ENCODE peak calls at places on chromosomes 13 and 19, in six cellular contexts. S, Y, F, U, D and P are unnamed samples.

GRCh38 chr13:114141261-114141996 is 9.0 kb upstream of the RASA3 start:
- DNase-seq in U (no peak), S (no peak), Y (no peak), D (no peak), F (no peak), P (no peak)

GRCh38 chr19:41323430-41324125 is 13.6 kb downstream of the CCDC97 start:
- DNase-seq in S (peak; percentile 93), F (peak; percentile 87), D (no peak), U (peak; percentile 92), Y (no peak), P (peak; percentile 98)

GRCh38 chr19:5314012-5314906 is 26.4 kb downstream of the PTPRS start:
- DNase-seq in D (no peak), U (no peak), F (peak; percentile 70), S (peak; percentile 63), Y (no peak), P (peak; percentile 16)

GRCh38 chr13:60787083-60787482 is 390.1 kb downstream of the TDRD3 start:
- DNase-seq in S (no peak), F (no peak), U (no peak), D (no peak), Y (no peak), P (no peak)

GRCh38 chr13:20043207-20043925 is 84.8 kb downstream of the ZMYM2 start:
- DNase-seq in F (no peak), U (no peak), S (no peak), D (no peak), Y (no peak), P (no peak)

GRCh38 chr13:49585220-49586157 is at the start of gene RCBTB1:
- DNase-seq in F (peak; percentile 52), Y (peak; percentile 94), D (no peak), U (peak; percentile 85), S (peak; percentile 69), P (peak; percentile 45)

GRCh38 chr19:14505488-14506239 is 9.7 kb upstream of the GIPC1 start:
- DNase-seq in Y (peak; percentile 90), F (peak; percentile 64), D (no peak), S (peak; percentile 68), U (peak; percentile 80), P (peak; percentile 76)

GRCh38 chr19:4575978-4576933 is 16.8 kb upstream of the SEMA6B start:
- DNase-seq in F (peak; percentile 61), D (no peak), Y (peak; percentile 75), U (peak; percentile 81), S (peak; percentile 72), P (peak; percentile 27)

GRCh38 chr19:1049106-1049505 is 9.2 kb downstream of the ABCA7 start:
- DNase-seq in U (no peak), S (no peak), F (no peak), D (no peak), Y (no peak), P (no peak)

GRCh38 chr19:2312819-2313501 is 5.0 kb upstream of the LINGO3 start:
- DNase-seq in S (no peak), F (no peak), D (no peak), Y (no peak), U (no peak), P (no peak)

GRCh38 chr13:60146491-60146890 is 17.2 kb downstream of the DIAPH3 start:
- DNase-seq in F (no peak), D (no peak), U (no peak), Y (no peak), S (no peak), P (peak; percentile 49)

GRCh38 chr19:13986348-13986904 is 19.7 kb downstream of the RFX1 start:
- DNase-seq in F (no peak), D (peak; percentile 93), U (no peak), Y (no peak), S (no peak), P (peak; percentile 72)

GRCh38 chr19:8017808-8018207 is 12.4 kb upstream of the ELAVL1 start:
- DNase-seq in D (no peak), F (peak; percentile 45), U (peak; percentile 66), Y (peak; percentile 48), S (no peak), P (no peak)

GRCh38 chr13:110218601-110219201 is 88.3 kb downstream of the COL4A1 start:
- DNase-seq in F (no peak), U (no peak), Y (no peak), S (no peak), D (no peak), P (no peak)

GRCh38 chr19:58261968-58262921 is 16.5 kb upstream of the ZNF8 start:
- DNase-seq in U (no peak), D (no peak), S (no peak), Y (no peak), F (no peak), P (no peak)

GRCh38 chr13:60370343-60370742 is 26.7 kb upstream of the TDRD3 start:
- DNase-seq in U (no peak), F (no peak), S (no peak), D (no peak), Y (no peak), P (no peak)

GRCh38 chr13:51154029-51154555 is 43.0 kb upstream of the C13orf42 start:
- DNase-seq in S (no peak), F (no peak), U (peak; percentile 9), D (no peak), Y (no peak), P (peak; percentile 30)

GRCh38 chr19:46924874-46925547 is 64.2 kb downstream of the ARHGAP35 start:
- DNase-seq in S (peak; percentile 40), U (peak; percentile 66), D (no peak), Y (no peak), F (no peak), P (no peak)
- TF ChIP-seq BHLHE40 in S (no peak), U (no peak), D (no peak), Y (no peak), F (no peak), P (no peak)

GRCh38 chr13:97140611-97141010 is 81.5 kb upstream of the MBNL2 start:
- DNase-seq in U (no peak), Y (no peak), S (no peak), D (no peak), F (no peak), P (peak; percentile 48)
- TF ChIP-seq BHLHE40 in U (no peak), Y (no peak), S (no peak), D (no peak), F (no peak), P (no peak)

GRCh38 chr13:98988277-98988676 is 10.4 kb upstream of the DOCK9 start:
- DNase-seq in U (no peak), D (no peak), S (no peak), Y (no peak), F (no peak), P (no peak)

GRCh38 chr13:98985591-98985990 is 7.7 kb upstream of the DOCK9 start:
- DNase-seq in Y (no peak), D (no peak), U (no peak), S (no peak), F (no peak), P (no peak)

GRCh38 chr13:98984983-98985382 is 7.1 kb upstream of the DOCK9 start:
- DNase-seq in U (peak; percentile 13), Y (no peak), S (no peak), D (no peak), F (no peak), P (no peak)

GRCh38 chr13:98987275-98987674 is 9.4 kb upstream of the DOCK9 start:
- DNase-seq in F (no peak), U (no peak), Y (no peak), S (no peak), D (no peak), P (no peak)

GRCh38 chr13:98986226-98986846 is 8.5 kb upstream of the DOCK9 start:
- DNase-seq in S (no peak), U (peak; percentile 20), D (no peak), Y (no peak), F (peak; percentile 55), P (no peak)
- TF ChIP-seq BHLHE40 in S (no peak), U (no peak), D (no peak), Y (no peak), F (no peak), P (no peak)

DNA sequence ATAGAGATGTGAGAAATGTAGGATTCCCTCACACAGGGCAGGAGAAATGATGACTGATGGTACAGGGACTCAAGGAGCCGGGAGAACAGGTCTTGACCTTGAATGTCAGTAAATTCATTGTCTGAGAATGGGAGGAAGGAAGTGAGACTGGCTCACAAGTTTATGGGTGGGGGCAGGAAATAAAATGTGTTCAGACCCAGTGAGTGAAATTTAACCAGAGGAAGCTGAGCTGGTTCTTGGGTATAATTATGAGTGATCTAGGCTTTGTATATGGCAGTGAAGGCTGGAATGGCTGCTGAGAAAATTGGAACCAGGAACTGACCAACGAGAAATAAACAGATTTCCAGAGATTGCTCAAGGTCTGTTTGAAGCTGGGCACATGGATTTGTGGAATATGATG is 6.3 kb upstream of the IGSF23 start:
- DNase-seq in D (no peak), S (no peak), Y (no peak), U (no peak), F (no peak), P (peak; percentile 62)
- TF ChIP-seq BHLHE40 in D (no peak), S (no peak), Y (no peak), U (no peak), F (no peak), P (no peak)

GRCh38 chr13:47327856-47328255 is 431.0 kb upstream of the HTR2A start:
- DNase-seq in U (no peak), D (no peak), S (no peak), Y (no peak), F (no peak), P (no peak)

GRCh38 chr13:47334173-47334572 is 437.3 kb upstream of the HTR2A start:
- DNase-seq in F (no peak), S (no peak), Y (no peak), U (no peak), D (no peak), P (peak; percentile 93)

GRCh38 chr13:47337781-47338507 is 441.1 kb upstream of the HTR2A start:
- DNase-seq in S (no peak), U (no peak), F (no peak), D (no peak), Y (no peak), P (peak; percentile 90)

GRCh38 chr13:47330031-47330430 is 433.2 kb upstream of the HTR2A start:
- DNase-seq in Y (no peak), S (no peak), D (no peak), F (no peak), U (no peak), P (no peak)

DNA sequence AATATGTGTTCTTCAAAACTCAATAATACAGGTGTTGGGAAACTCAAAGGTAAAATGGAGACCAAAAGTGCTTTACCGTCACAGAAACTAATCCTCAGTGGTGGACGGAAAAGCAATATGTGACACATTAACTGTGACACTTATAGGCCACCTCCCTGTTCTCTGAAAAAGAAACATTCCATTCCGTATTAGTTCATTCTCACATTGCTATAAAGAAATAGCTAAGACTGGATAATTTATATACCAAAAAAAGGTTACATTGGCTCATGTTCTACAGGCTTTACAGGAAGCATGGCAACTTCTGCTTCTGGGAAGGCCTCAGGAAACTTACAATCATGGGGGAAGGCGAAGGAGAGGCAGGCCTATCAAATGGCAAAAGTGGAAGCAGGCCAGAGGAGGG is 435.3 kb upstream of the HTR2A start:
- DNase-seq in D (no peak), Y (no peak), U (no peak), S (no peak), F (no peak), P (peak; percentile 8)
- TF ChIP-seq BHLHE40 in D (no peak), Y (no peak), U (no peak), S (no peak), F (no peak), P (no peak)